ENCODE peak calls at places on chromosomes 4 and X, in five cellular contexts. M, Q, B, J and G are unnamed samples.

GRCh38 chr4:119659576-119659975 is 31.0 kb upstream of the PDE5A start:
- DNase-seq in J (no peak), M (no peak), B (no peak), Q (no peak), G (no peak)

GRCh38 chr4:43456383-43456782 is 563.9 kb downstream of the GRXCR1 start:
- DNase-seq in Q (no peak), J (no peak), M (no peak), B (no peak), G (no peak)

GRCh38 chrX:11751261-11751660 is 6.8 kb upstream of the MSL3 start:
- DNase-seq in M (no peak), J (no peak), Q (no peak), B (no peak), G (no peak)

GRCh38 chrX:131783555-131784338 is 239.4 kb upstream of the STK26 start:
- DNase-seq in M (no peak), B (peak; percentile 52), J (peak; percentile 92), Q (no peak), G (no peak)

GRCh38 chr4:26093561-26093960 is 179.5 kb downstream of the SMIM20 start:
- DNase-seq in J (no peak), Q (no peak), M (no peak), B (no peak), G (no peak)

GRCh38 chrX:148914783-148915182 is 414.4 kb downstream of the AFF2 start:
- DNase-seq in B (no peak), J (no peak), Q (no peak), M (no peak), G (no peak)

GRCh38 chrX:791479-792034 is 161.0 kb downstream of the SHOX start:
- DNase-seq in M (no peak), Q (no peak), B (no peak), J (no peak), G (no peak)

GRCh38 chr4:142955501-142955900 is 109.4 kb upstream of the INPP4B start:
- DNase-seq in B (no peak), Q (no peak), M (no peak), J (no peak), G (no peak)

GRCh38 chrX:118975831-118976598 is 1.6 kb downstream of the LONRF3 start:
- DNase-seq in J (no peak), M (no peak), B (peak; percentile 88), Q (peak; percentile 54), G (peak; percentile 62)

GRCh38 chrX:36583674-36584073 is 424.5 kb upstream of the FAM47C start:
- DNase-seq in Q (no peak), B (no peak), J (no peak), M (no peak), G (no peak)

GRCh38 chrX:45233541-45233940 is 32.9 kb upstream of the DIPK2B start:
- DNase-seq in M (no peak), B (no peak), J (no peak), Q (no peak), G (no peak)

GRCh38 chr4:153345011-153345981 is 808 bp downstream of the MND1 start:
- DNase-seq in J (no peak), B (peak; percentile 32), Q (peak; percentile 28), M (peak; percentile 12), G (no peak)

GRCh38 chr4:76435689-76436176 is 704 bp downstream of the SHROOM3 start:
- DNase-seq in Q (no peak), B (no peak), M (no peak), J (no peak), G (no peak)
- TF ChIP-seq CTCF in Q (no peak), B (no peak), M (no peak), J (no peak), G (peak; percentile 41)

GRCh38 chr4:3073158-3074077 is 920 bp downstream of the HTT-AS start:
- DNase-seq in B (no peak), M (peak; percentile 15), Q (no peak), J (no peak), G (no peak)
- TF ChIP-seq CTCF in B (no peak), M (no peak), Q (no peak), J (peak; percentile 60), G (no peak)

GRCh38 chr4:182111586-182111985 is 131.6 kb upstream of the TENM3 start:
- DNase-seq in J (no peak), Q (no peak), B (no peak), M (no peak), G (no peak)
- TF ChIP-seq CTCF in J (no peak), Q (no peak), B (no peak), M (no peak), G (no peak)

GRCh38 chr4:141573678-141574077 is 62.7 kb upstream of the IL15 start:
- DNase-seq in Q (no peak), B (no peak), M (no peak), J (no peak), G (no peak)
- TF ChIP-seq CTCF in Q (no peak), B (no peak), M (no peak), J (no peak), G (no peak)

DNA sequence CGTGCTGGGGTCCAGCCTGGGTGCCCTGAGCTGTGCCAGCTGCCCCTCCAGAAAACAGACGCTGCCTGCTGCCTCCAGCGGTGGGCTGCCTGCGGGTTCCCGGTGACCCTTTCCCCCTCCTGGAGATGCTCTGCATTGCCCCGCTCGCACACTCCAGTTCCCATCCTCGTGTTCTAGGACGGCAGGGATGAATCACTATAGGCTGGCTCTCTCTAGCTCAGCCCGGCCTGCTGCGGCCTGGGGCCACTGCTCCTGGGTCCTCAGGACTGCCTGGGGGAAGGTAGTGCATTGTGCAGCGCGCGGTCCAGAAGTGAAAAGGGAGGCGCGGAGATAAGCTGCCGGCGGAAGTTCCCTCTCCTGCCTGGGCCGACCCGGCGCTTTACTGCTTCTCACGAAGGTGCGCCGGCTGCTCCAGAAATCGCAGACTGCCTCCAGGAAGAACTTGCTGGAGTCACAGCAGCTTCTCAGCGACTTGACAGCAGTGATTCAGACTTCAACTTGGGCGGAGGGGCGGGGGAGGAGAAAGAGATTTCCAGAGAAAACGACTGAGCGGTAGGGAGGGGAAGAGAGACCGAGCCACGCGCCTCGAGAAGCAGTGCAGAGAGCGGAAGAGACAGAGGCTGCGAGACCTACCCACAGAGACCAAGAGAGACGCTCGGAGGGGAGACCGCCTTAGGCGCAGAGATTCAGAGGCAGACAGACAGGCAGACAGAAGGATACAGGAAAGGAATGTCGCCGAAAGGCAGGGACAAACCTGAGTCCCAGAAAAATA is 6.7 kb upstream of the MSX1 start:
- DNase-seq in J (no peak), B (peak; percentile 33), Q (no peak), M (peak; percentile 57), G (no peak)
- TF ChIP-seq CTCF in J (no peak), B (no peak), Q (no peak), M (peak; percentile 53), G (peak; percentile 72)

GRCh38 chr4:157127571-157127970 is 51.6 kb downstream of the GLRB start:
- DNase-seq in B (no peak), J (no peak), Q (no peak), M (no peak), G (no peak)

GRCh38 chr4:157128395-157128794 is 52.4 kb downstream of the GLRB start:
- DNase-seq in Q (no peak), J (peak; percentile 2), M (no peak), B (no peak), G (no peak)
- TF ChIP-seq CTCF in Q (no peak), J (peak; percentile 43), M (no peak), B (peak; percentile 29), G (peak; percentile 51)

DNA sequence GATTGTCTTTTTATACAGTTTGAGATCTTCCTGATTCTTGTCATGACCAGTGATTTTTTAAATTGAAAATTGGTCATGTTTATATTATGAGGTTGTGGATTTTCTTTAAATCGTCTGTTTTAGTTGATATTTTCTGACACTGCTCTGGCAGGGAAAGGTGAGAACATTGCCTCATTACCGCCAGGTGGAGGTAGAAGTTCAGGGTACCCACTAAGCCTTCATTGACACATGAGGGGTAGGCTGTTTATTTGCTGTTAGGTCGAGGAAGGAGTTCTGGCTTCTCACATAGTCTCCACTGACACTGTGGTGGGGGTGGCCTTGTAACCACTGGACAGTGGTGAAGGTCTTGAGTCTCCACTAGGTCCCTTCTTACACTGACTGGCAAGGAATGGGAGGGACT is 117.6 kb upstream of the GPR101 start:
- DNase-seq in B (no peak), Q (no peak), J (no peak), M (no peak), G (no peak)
- TF ChIP-seq CTCF in B (no peak), Q (no peak), J (peak; percentile 12), M (no peak), G (no peak)

GRCh38 chr4:186366326-186366725 is 100.3 kb downstream of the F11 start:
- DNase-seq in M (no peak), J (no peak), B (no peak), Q (no peak), G (no peak)
- TF ChIP-seq CTCF in M (no peak), J (peak; percentile 4), B (no peak), Q (no peak), G (no peak)